ENCODE peak calls at places on chromosome 3, in four cellular contexts. Y, S, B and F are unnamed samples.

GRCh38 chr3:181103605-181104004 is 114.1 kb upstream of the DNAJC19 start:
- DNase-seq in Y (peak; percentile 16), S (no peak), B (no peak), F (no peak)

GRCh38 chr3:125059488-125060245 is 3.9 kb upstream of the HEG1 start:
- DNase-seq in Y (no peak), S (no peak), B (no peak), F (no peak)

GRCh38 chr3:42013652-42014442 is 51.9 kb upstream of the ULK4 start:
- DNase-seq in Y (no peak), S (peak; percentile 52), B (peak; percentile 38), F (peak; percentile 84)

GRCh38 chr3:16031434-16031833 is 143.0 kb upstream of the GALNT15 start:
- DNase-seq in Y (no peak), S (no peak), B (no peak), F (no peak)

GRCh38 chr3:88093266-88093665 is 34.2 kb downstream of the ZNF654 start:
- DNase-seq in Y (no peak), S (no peak), B (no peak), F (no peak)

GRCh38 chr3:149816986-149817385 is 4.0 kb downstream of the RNF13 start:
- DNase-seq in Y (no peak), S (no peak), B (no peak), F (no peak)

GRCh38 chr3:52353291-52353855 is 37.3 kb downstream of the DNAH1 start:
- DNase-seq in Y (no peak), S (no peak), B (no peak), F (no peak)

GRCh38 chr3:47542614-47543173 is 29.2 kb upstream of the ELP6 start:
- DNase-seq in Y (no peak), S (no peak), B (peak; percentile 39), F (no peak)

GRCh38 chr3:129793356-129793755 is 100.2 kb downstream of the TMCC1 start:
- DNase-seq in Y (peak; percentile 11), S (no peak), B (no peak), F (no peak)

GRCh38 chr3:11138371-11138770 is 15.9 kb upstream of the HRH1 start:
- DNase-seq in Y (no peak), S (no peak), B (no peak), F (no peak)

GRCh38 chr3:108838411-108838810 is 15.8 kb downstream of the TRAT1 start:
- DNase-seq in Y (no peak), S (no peak), B (no peak), F (no peak)

GRCh38 chr3:151091685-151092352 is 6.4 kb downstream of the MED12L start:
- DNase-seq in Y (no peak), S (no peak), B (no peak), F (no peak)

GRCh38 chr3:197510642-197511018 is 45.1 kb downstream of the BDH1 start:
- DNase-seq in Y (no peak), S (no peak), B (no peak), F (no peak)

GRCh38 chr3:103963599-103963998 is 1403.1 kb upstream of the ALCAM start:
- DNase-seq in Y (no peak), S (no peak), B (no peak), F (no peak)

GRCh38 chr3:25474000-25474399 is 45.9 kb downstream of the RARB start:
- DNase-seq in Y (no peak), S (no peak), B (no peak), F (no peak)

GRCh38 chr3:158573714-158574113 is 2.7 kb downstream of the MLF1 start:
- DNase-seq in Y (peak; percentile 53), S (no peak), B (no peak), F (no peak)

GRCh38 chr3:32961189-32961715 is 9.8 kb downstream of the CCR4 start:
- DNase-seq in Y (no peak), S (no peak), B (no peak), F (no peak)

GRCh38 chr3:179967622-179968021 is 69.1 kb downstream of the PEX5L start:
- DNase-seq in Y (no peak), S (no peak), B (no peak), F (no peak)

GRCh38 chr3:175066617-175067415 is 207.7 kb downstream of the NAALADL2 start:
- DNase-seq in Y (no peak), S (no peak), B (no peak), F (no peak)

GRCh38 chr3:149403443-149403842 is 26.0 kb upstream of the TM4SF1 start:
- DNase-seq in Y (no peak), S (no peak), B (no peak), F (no peak)

GRCh38 chr3:186413615-186414415 is 51.8 kb upstream of the DGKG start:
- DNase-seq in Y (peak; percentile 4), S (peak; percentile 28), B (peak; percentile 66), F (no peak)

DNA sequence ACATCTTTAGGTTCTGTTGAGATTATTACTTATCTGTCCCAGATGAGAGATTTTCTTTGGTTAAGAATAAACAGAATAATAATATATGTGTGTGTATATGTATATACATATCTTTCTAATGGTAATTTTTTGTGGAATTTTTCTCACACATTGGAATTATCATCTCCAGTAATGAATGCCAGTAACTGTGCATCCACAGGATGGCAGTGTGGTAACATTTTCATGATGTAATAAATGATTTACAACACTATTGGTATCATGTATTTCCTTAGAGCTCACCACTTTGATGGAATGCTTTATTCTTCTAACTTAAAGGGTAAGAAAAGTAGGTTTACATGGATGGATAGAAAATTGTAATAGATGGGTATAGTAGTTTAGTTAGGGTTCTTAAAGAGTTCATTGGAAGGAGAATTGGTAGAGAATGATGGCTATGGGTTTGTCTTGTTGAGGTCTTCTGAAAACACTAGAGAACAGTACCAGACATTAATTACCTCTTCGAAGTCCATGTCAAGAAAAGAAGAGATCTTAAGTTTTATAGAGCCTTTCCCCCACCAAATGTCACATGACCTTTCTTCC is 78.1 kb downstream of the STT3B start:
- DNase-seq in Y (peak; percentile 44), S (peak; percentile 26), B (no peak), F (no peak)
- TF ChIP-seq CTCF in Y (peak; percentile 54), S (peak; percentile 23), B (peak; percentile 22), F (peak; percentile 70)

DNA sequence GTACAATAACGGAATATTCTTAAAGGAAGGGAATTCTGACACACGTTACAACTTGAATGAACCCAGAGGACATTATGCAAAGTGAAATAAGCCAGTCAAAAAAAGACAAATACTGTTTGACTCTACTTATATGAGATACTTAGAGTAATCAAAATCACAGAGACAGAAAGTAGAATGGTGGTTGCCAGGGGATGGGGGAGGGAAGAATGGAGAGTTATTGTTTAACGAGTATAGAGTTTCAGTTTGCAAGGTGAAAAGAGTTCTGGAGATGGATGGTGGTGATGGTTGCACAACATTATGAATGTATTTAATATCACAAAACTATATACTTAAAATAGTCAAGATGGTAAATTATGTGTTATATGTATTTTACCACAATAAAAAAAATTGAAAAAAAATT is 112.9 kb upstream of the ARHGEF3 start:
- DNase-seq in Y (no peak), S (no peak), B (no peak), F (no peak)
- TF ChIP-seq CTCF in Y (no peak), S (no peak), B (no peak), F (no peak)

DNA sequence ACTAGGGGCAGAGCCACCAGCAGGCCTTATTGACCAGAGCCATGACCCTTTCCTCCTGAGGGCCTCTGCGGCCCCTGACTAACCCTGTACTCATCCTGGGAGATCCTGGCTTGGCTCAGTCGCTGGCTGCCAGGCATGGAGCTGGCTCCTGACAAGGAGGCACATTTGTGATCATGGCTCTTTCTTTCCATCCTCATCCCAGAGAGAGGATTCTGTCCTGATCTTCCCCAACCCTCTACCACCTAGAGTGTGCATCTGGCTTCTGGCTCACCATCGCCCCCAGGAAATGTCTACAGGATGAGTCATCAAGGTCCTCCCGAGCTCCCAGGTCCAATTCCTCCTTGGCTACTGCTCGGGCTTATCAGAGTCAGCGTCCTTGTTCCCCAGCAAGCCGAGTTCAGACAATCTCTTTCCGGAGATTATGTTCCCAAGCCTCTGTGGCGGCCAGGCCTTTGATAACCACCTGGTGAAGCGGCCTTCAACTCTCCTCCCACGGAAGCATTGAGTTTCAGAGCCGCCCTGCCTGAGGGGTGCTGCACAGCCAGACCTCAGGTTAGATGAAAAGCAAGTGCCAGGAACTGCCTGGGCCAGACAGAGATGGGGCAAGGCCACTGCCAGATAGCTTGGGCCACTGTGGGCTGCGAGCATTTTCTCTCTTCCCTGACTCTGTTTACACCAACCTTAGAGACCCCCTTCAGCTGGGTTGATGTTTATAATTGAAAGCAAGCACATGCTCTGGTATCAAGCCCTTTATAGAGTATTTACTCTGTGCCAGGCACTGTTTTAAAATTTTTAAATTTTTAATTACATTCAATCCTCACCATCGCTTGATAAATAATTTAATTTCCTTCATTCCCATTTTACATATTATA is 44.3 kb upstream of the MRPS22 start:
- DNase-seq in Y (peak; percentile 61), S (no peak), B (no peak), F (no peak)
- TF ChIP-seq CTCF in Y (no peak), S (no peak), B (no peak), F (no peak)

GRCh38 chr3:178082508-178082907 is 453.7 kb upstream of the KCNMB2 start:
- DNase-seq in Y (no peak), S (no peak), B (no peak), F (no peak)
- TF ChIP-seq CTCF in Y (no peak), S (no peak), B (no peak), F (no peak)

GRCh38 chr3:156106721-156107373 is 13.5 kb upstream of the KCNAB1 start:
- DNase-seq in Y (no peak), S (no peak), B (no peak), F (no peak)
- TF ChIP-seq CTCF in Y (no peak), S (no peak), B (no peak), F (peak; percentile 23)